ENCODE peak calls at places on chromosomes 3 and 15, in seven cellular contexts. W is hypothalamus, G is T47D, Y is GM12865, N is left colon, T is WTC11, L is head of caudate nucleus. A is an unnamed sample.

GRCh38 chr15:81357178-81357686 is 16.8 kb downstream of the TMC3 start:
- DNase-seq in W (no peak), G (no peak), Y (peak), N (no peak), T (no peak), L (no peak), A (no peak)

GRCh38 chr3:115699741-115700140 is 76.4 kb downstream of the GAP43 start:
- DNase-seq in W (no peak), G (no peak), Y (no peak), N (no peak), T (no peak), L (no peak), A (no peak)

GRCh38 chr3:107894998-107895397 is 195.8 kb downstream of the CD47 start:
- DNase-seq in W (no peak), G (no peak), Y (peak), N (no peak), T (no peak), L (no peak), A (no peak)

GRCh38 chr3:108833616-108834015 is 11.0 kb downstream of the TRAT1 start:
- DNase-seq in W (no peak), G (no peak), Y (no peak), N (no peak), T (no peak), L (no peak), A (no peak)

GRCh38 chr15:63586790-63587189 is 10.4 kb upstream of the FBXL22 start:
- DNase-seq in W (no peak), G (no peak), Y (no peak), N (no peak), T (peak), L (no peak), A (no peak)

GRCh38 chr3:189638276-189639031 is 7.3 kb downstream of the TP63 start:
- DNase-seq in W (no peak), G (no peak), Y (peak), N (no peak), T (no peak), L (no peak), A (no peak)

GRCh38 chr15:70556804-70557203 is 206.6 kb downstream of the UACA start:
- DNase-seq in W (no peak), G (no peak), Y (no peak), N (no peak), T (no peak), L (no peak), A (no peak)

GRCh38 chr3:72309626-72310025 is 524.7 kb upstream of the PROK2 start:
- DNase-seq in W (no peak), G (no peak), Y (no peak), N (no peak), T (no peak), L (no peak), A (no peak)

GRCh38 chr3:182385356-182385755 is 407.9 kb upstream of the ATP11B start:
- DNase-seq in W (no peak), G (no peak), Y (no peak), N (no peak), T (peak), L (no peak), A (no peak)

GRCh38 chr3:257826-258225 is 61.3 kb downstream of the CHL1 start:
- DNase-seq in W (no peak), G (no peak), Y (no peak), N (no peak), T (no peak), L (no peak), A (no peak)

GRCh38 chr3:187798531-187799520 is 53.6 kb upstream of the BCL6 start:
- DNase-seq in W (no peak), G (no peak), Y (no peak), N (no peak), T (no peak), L (no peak), A (no peak)

GRCh38 chr15:56293495-56294292 is 50.0 kb upstream of the RFX7 start:
- DNase-seq in W (no peak), G (no peak), Y (peak), N (no peak), T (no peak), L (no peak), A (no peak)

GRCh38 chr3:107117922-107118576 is 259.2 kb upstream of the CCDC54 start:
- DNase-seq in W (peak), G (peak), Y (peak), N (no peak), T (peak), L (peak), A (no peak)

GRCh38 chr3:130906374-130906995 is 12.6 kb downstream of the ATP2C1 start:
- DNase-seq in W (no peak), G (no peak), Y (no peak), N (no peak), T (no peak), L (no peak), A (no peak)

GRCh38 chr3:184771158-184771730 is 40.7 kb upstream of the VPS8 start:
- DNase-seq in W (no peak), G (no peak), Y (no peak), N (no peak), T (no peak), L (no peak), A (no peak)

A was measured in keratinocyte.